ENCODE peak calls at places on chromosomes 16 and 17, in five cellular contexts. P is EH, D is GM23338, Q is memory B cell, H is hypothalamus. F is an unnamed sample.

GRCh38 chr16:6841392-6841791 is 491.3 kb upstream of the RBFOX1 start:
- DNase-seq in H (no peak), P (no peak), D (no peak), Q (no peak), F (no peak)

GRCh38 chr16:3058173-3059030 is 7.0 kb upstream of the IL32 start:
- DNase-seq in H (no peak), P (peak), D (peak), Q (peak), F (no peak)

GRCh38 chr17:19248923-19249574 is 11.9 kb downstream of the EPN2 start:
- DNase-seq in H (no peak), P (peak), Q (no peak), D (no peak), F (peak)

GRCh38 chr16:4653981-4654380 is 29.4 kb downstream of the MGRN1 start:
- DNase-seq in Q (no peak), H (no peak), P (no peak), D (no peak), F (no peak)

GRCh38 chr17:69223809-69224208 is 4.8 kb downstream of the ABCA10 start:
- DNase-seq in H (no peak), D (no peak), P (peak), Q (no peak), F (no peak)

GRCh38 chr17:76532072-76532651 is 5.3 kb downstream of the CYGB start:
- DNase-seq in D (no peak), Q (no peak), H (no peak), P (peak), F (no peak)

GRCh38 chr16:25126820-25127232 is 15.3 kb downstream of the LCMT1 start:
- DNase-seq in D (no peak), P (peak), H (no peak), Q (no peak), F (peak)

GRCh38 chr16:74034862-74035261 is 261.8 kb upstream of the PSMD7 start:
- DNase-seq in Q (no peak), D (peak), H (no peak), P (peak), F (no peak)

GRCh38 chr17:3993493-3994220 is 29.4 kb upstream of the ATP2A3 start:
- DNase-seq in Q (no peak), D (no peak), H (no peak), P (no peak), F (no peak)

GRCh38 chr16:74268372-74268782 is 28.2 kb upstream of the PSMD7 start:
- DNase-seq in H (no peak), P (no peak), Q (no peak), D (no peak), F (no peak)

GRCh38 chr17:17140590-17140980 is 65.5 kb downstream of the PLD6 start:
- DNase-seq in Q (no peak), D (no peak), P (peak), H (no peak), F (no peak)

GRCh38 chr17:9199474-9200196 is 178.3 kb downstream of the NTN1 start:
- DNase-seq in D (peak), P (no peak), H (no peak), Q (no peak), F (no peak)

GRCh38 chr17:61583242-61583641 is 7.8 kb downstream of the NACA2 start:
- DNase-seq in Q (no peak), P (peak), D (peak), H (no peak), F (peak)

GRCh38 chr16:80197790-80198201 is 343.0 kb upstream of the DYNLRB2 start:
- DNase-seq in H (no peak), Q (no peak), D (no peak), P (peak), F (peak)

GRCh38 chr17:49878931-49879330 is 31.1 kb upstream of the TAC4 start:
- DNase-seq in D (no peak), P (no peak), Q (no peak), H (no peak), F (no peak)

GRCh38 chr16:17921357-17921978 is 415.1 kb downstream of the NPIPA8 start:
- DNase-seq in D (peak), Q (peak), H (no peak), P (peak), F (no peak)